ENCODE peak calls at places on chromosomes 3 and 15, in five cellular contexts. L is PC-3, K is thyroid gland, O is HCT116, C is Peyer's patch. U is an unnamed sample.
A peak's percentile ranks its signal among the peaks of the same experiment; 100 is the strongest.

GRCh38 chr3:98552232-98553020 is 20.6 kb downstream of the GPR15 start:
- DNase-seq in K (no peak), O (no peak), C (no peak), L (no peak), U (no peak)

GRCh38 chr3:126358816-126359181 is 1.6 kb upstream of the KLF15 start:
- DNase-seq in K (no peak), L (no peak), O (no peak), C (peak; percentile 9), U (no peak)

GRCh38 chr15:36742696-36743095 is 163.3 kb downstream of the CDIN1 start:
- DNase-seq in O (no peak), L (peak; percentile 84), K (no peak), C (no peak), U (no peak)

GRCh38 chr15:66865622-66866611 is 163.9 kb downstream of the SMAD6 start:
- DNase-seq in L (no peak), O (no peak), C (peak; percentile 88), K (peak; percentile 69), U (peak; percentile 9)

GRCh38 chr3:5250467-5251195 is 63.1 kb downstream of the EDEM1 start:
- DNase-seq in L (peak; percentile 26), K (no peak), O (no peak), C (no peak), U (no peak)

GRCh38 chr3:146382386-146382785 is 87.0 kb downstream of the PLSCR2 start:
- DNase-seq in O (peak; percentile 19), L (peak; percentile 61), K (no peak), C (no peak), U (no peak)

GRCh38 chr15:92909131-92909781 is 9.1 kb downstream of the CHD2 start:
- DNase-seq in K (no peak), C (no peak), O (no peak), L (no peak), U (no peak)

GRCh38 chr3:3178498-3179328 is 778 bp downstream of the CRBN start:
- DNase-seq in C (no peak), L (no peak), O (no peak), K (no peak), U (no peak)

GRCh38 chr3:125061170-125061569 is 5.4 kb upstream of the HEG1 start:
- DNase-seq in C (peak; percentile 58), L (no peak), O (no peak), K (no peak), U (no peak)

GRCh38 chr3:12729313-12729676 is 29.8 kb downstream of the TMEM40 start:
- DNase-seq in K (peak; percentile 29), C (no peak), O (no peak), L (no peak), U (no peak)

GRCh38 chr15:92930776-92931175 is 30.7 kb downstream of the CHD2 start:
- DNase-seq in K (no peak), O (no peak), C (no peak), L (peak; percentile 63), U (no peak)

GRCh38 chr3:4401441-4401840 is 65.6 kb downstream of the SUMF1 start:
- DNase-seq in L (no peak), K (no peak), O (no peak), C (no peak), U (no peak)

GRCh38 chr3:193134895-193135294 is 106.1 kb upstream of the PLAAT1 start:
- DNase-seq in O (no peak), L (peak; percentile 81), C (no peak), K (no peak), U (no peak)

GRCh38 chr3:122100591-122101491 is 45.7 kb downstream of the CD86 start:
- DNase-seq in O (no peak), L (peak; percentile 16), K (no peak), C (no peak), U (no peak)

GRCh38 chr15:33242669-33243191 is 48.2 kb upstream of the FMN1 start:
- DNase-seq in K (peak; percentile 19), C (no peak), L (peak; percentile 62), O (no peak), U (peak; percentile 18)

GRCh38 chr3:105953831-105954230 is 85.0 kb upstream of the CBLB start:
- DNase-seq in O (no peak), K (no peak), C (no peak), L (peak; percentile 63), U (no peak)

GRCh38 chr15:47184405-47185221 is 532.7 kb upstream of the SEMA6D start:
- DNase-seq in O (no peak), K (peak; percentile 8), L (no peak), C (no peak), U (peak; percentile 31)

GRCh38 chr15:91336691-91337090 is 236.6 kb downstream of the SV2B start:
- DNase-seq in O (no peak), K (no peak), L (no peak), C (no peak), U (peak; percentile 35)

GRCh38 chr15:20344601-20345400 is 196.8 kb downstream of the GOLGA6L6 start:
- DNase-seq in K (no peak), L (no peak), C (peak; percentile 43), O (no peak), U (peak; percentile 6)

GRCh38 chr3:27089063-27089462 is 280.1 kb downstream of the NEK10 start:
- DNase-seq in L (no peak), K (no peak), C (no peak), O (no peak), U (no peak)

GRCh38 chr3:98012974-98013373 is 22.1 kb downstream of the GABRR3 start:
- DNase-seq in C (no peak), L (no peak), O (no peak), K (no peak), U (no peak)

GRCh38 chr3:14876942-14877341 is 58.2 kb downstream of the FGD5 start:
- DNase-seq in O (no peak), K (peak; percentile 29), L (peak; percentile 28), C (peak; percentile 89), U (no peak)

GRCh38 chr3:141071681-141072260 is 20.6 kb downstream of the SPSB4 start:
- DNase-seq in L (no peak), O (no peak), C (no peak), K (no peak), U (no peak)

GRCh38 chr15:65338366-65338765 is 33.9 kb downstream of the RNU5B-1 start:
- DNase-seq in L (no peak), O (no peak), C (no peak), K (no peak), U (no peak)

DNA sequence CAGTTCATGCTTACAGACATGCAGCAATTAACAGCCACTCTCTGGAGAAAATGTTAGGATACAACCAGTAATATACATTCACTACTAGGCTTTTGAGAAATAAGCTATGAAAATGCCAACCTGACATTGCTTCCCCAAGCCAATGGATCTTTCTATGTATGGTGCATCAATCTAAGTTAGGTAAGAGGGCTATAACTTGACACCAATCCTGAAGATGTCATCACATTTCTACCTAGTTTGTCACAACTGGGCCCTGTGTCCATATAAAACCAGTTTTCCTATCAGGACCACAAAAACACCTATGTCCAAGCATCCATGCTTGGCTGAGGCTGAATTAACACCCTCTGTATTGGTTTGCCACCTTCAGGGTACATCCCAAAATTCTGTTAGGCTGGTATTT is 13.8 kb upstream of the GPX1 start:
- DNase-seq in C (no peak), O (no peak), K (no peak), L (no peak), U (no peak)
- H3K36me3 ChIP-seq in C (no peaks in the 10 kb centered on the region), O (peaks cover 21% of the 10 kb centered on the region), K (peaks cover 36% of the 10 kb centered on the region), L (peaks cover 38% of the 10 kb centered on the region), U (peaks cover 22% of the 10 kb centered on the region)

GRCh38 chr3:61005591-61005990 is 245.7 kb downstream of the FHIT start:
- DNase-seq in L (no peak), C (no peak), K (no peak), O (no peak), U (no peak)

GRCh38 chr3:61008168-61008737 is 243.0 kb downstream of the FHIT start:
- DNase-seq in C (no peak), K (no peak), O (no peak), L (no peak), U (no peak)

GRCh38 chr3:61009025-61009424 is 242.2 kb downstream of the FHIT start:
- DNase-seq in L (no peak), K (no peak), O (no peak), C (peak; percentile 46), U (no peak)
- H3K36me3 ChIP-seq in L (no peaks in the 10 kb centered on the region), K (no peaks in the 10 kb centered on the region), O (no peaks in the 10 kb centered on the region), C (no peaks in the 10 kb centered on the region), U (no peaks in the 10 kb centered on the region)

GRCh38 chr15:74451322-74451721 is 9.6 kb downstream of the UBL7 start:
- DNase-seq in O (no peak), L (no peak), C (no peak), K (no peak), U (no peak)
- H3K36me3 ChIP-seq in O (peaks cover 29% of the 10 kb centered on the region), L (no peaks in the 10 kb centered on the region), C (no peaks in the 10 kb centered on the region), K (peaks cover 60% of the 10 kb centered on the region), U (no peaks in the 10 kb centered on the region)

GRCh38 chr3:138692152-138692551 is 83.6 kb downstream of the FAIM start:
- DNase-seq in K (peak; percentile 24), O (no peak), C (no peak), L (no peak), U (no peak)
- H3K36me3 ChIP-seq in K (no peaks in the 10 kb centered on the region), O (no peaks in the 10 kb centered on the region), C (no peaks in the 10 kb centered on the region), L (no peaks in the 10 kb centered on the region), U (no peaks in the 10 kb centered on the region)

DNA sequence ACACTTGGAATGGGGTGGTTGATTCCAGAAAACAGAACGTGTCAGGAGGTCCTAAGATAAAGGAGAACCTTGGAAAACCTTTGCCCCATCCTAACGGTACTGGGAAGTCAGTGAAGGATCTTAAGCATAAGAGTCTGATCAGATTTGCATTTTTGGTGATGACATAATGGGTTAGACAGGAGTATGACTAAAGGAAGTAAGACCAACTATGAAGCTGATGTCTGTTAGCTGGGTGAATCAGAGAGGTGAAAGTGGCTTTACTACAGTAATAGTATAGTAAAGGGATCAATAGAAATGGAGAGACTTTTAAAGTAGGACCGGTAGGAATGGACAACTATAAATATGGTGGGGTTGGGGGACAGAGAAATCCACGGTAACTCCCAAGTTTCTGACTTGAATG is 12.6 kb downstream of the GTF2A2 start:
- DNase-seq in K (no peak), C (no peak), O (no peak), L (no peak), U (no peak)
- H3K36me3 ChIP-seq in K (peaks cover 17% of the 10 kb centered on the region), C (no peaks in the 10 kb centered on the region), O (peaks cover 7% of the 10 kb centered on the region), L (peaks cover 9% of the 10 kb centered on the region), U (peaks cover 7% of the 10 kb centered on the region)

GRCh38 chr3:183984337-183984736 is 33.3 kb downstream of the ABCC5 start:
- DNase-seq in O (no peak), L (no peak), C (no peak), K (no peak), U (no peak)
- H3K36me3 ChIP-seq in O (peaks cover 7% of the 10 kb centered on the region), L (peaks cover 44% of the 10 kb centered on the region), C (no peaks in the 10 kb centered on the region), K (peaks cover 15% of the 10 kb centered on the region), U (no peaks in the 10 kb centered on the region)

GRCh38 chr3:10912784-10913183 is 79.8 kb upstream of the SLC6A1 start:
- DNase-seq in L (no peak), O (no peak), K (no peak), C (no peak), U (no peak)
- H3K36me3 ChIP-seq in L (peaks cover 3% of the 10 kb centered on the region), O (no peaks in the 10 kb centered on the region), K (no peaks in the 10 kb centered on the region), C (no peaks in the 10 kb centered on the region), U (no peaks in the 10 kb centered on the region)

DNA sequence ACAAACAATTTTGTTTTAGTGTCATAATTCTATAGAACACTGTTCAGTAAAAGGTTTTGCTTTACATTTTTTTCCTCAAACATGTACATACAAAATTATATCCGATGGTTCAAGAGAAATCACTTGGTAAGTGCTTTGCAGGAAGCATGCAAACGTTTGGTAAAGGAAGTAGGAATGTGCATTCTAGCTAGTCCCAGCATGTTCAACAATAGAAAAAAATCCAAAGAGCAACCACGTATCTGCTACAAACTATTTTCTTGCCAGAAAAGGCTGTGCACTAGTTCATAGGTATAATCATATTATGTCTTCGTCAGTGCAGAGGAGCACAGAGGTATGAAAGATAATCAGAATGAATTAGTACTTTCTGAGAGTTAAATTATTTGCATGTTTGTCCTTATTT is 58.0 kb downstream of the GPR160 start:
- DNase-seq in O (no peak), C (no peak), K (no peak), L (no peak), U (no peak)
- H3K36me3 ChIP-seq in O (peaks cover 26% of the 10 kb centered on the region), C (no peaks in the 10 kb centered on the region), K (peaks cover 28% of the 10 kb centered on the region), L (peaks cover 66% of the 10 kb centered on the region), U (peaks cover 18% of the 10 kb centered on the region)